ENCODE peak calls at places on chromosome 1, in ten cellular contexts. H is mucosa of gallbladder, Q is neural crest cell, C is heart left ventricle, V is anterior cingulate cortex, P is NCI-H345, M is HTR-8/SVneo, G is cardiac muscle cell, Y is Daoy, O is GM13977. F is an unnamed sample.

GRCh38 chr1:48202030-48202752 is 20.3 kb upstream of the SLC5A9 start:
- DNase-seq in H (peak), Q (peak), C (peak), V (peak), P (peak), M (no peak), G (peak), Y (peak), O (peak), F (peak)

GRCh38 chr1:182193908-182194550 is 132.5 kb upstream of the ZNF648 start:
- DNase-seq in H (peak), Q (no peak), C (peak), V (no peak), P (no peak), M (no peak), G (no peak), Y (no peak), O (no peak), F (no peak)

GRCh38 chr1:94411217-94411616 is 7.0 kb upstream of the ABCD3 start:
- DNase-seq in H (no peak), Q (no peak), C (no peak), V (no peak), P (no peak), M (no peak), G (no peak), Y (no peak), O (no peak), F (no peak)

GRCh38 chr1:245094092-245094491 is 60.7 kb upstream of the KIF26B start:
- DNase-seq in H (no peak), Q (no peak), C (no peak), V (no peak), P (no peak), M (no peak), G (no peak), Y (no peak), O (no peak), F (no peak)

GRCh38 chr1:50968884-50969610 is 998 bp upstream of the CDKN2C start:
- DNase-seq in H (peak), Q (peak), C (peak), V (peak), P (peak), M (no peak), G (peak), Y (peak), O (peak), F (peak)

GRCh38 chr1:169072945-169073725 is 33.4 kb upstream of the ATP1B1 start:
- DNase-seq in H (no peak), Q (no peak), C (no peak), V (no peak), P (peak), M (no peak), G (no peak), Y (no peak), O (no peak), F (no peak)

GRCh38 chr1:221708987-221709386 is 32.9 kb downstream of the DUSP10 start:
- DNase-seq in H (peak), Q (no peak), C (peak), V (peak), P (peak), M (no peak), G (no peak), Y (peak), O (peak), F (no peak)

GRCh38 chr1:3940081-3940755 is 40.1 kb upstream of the C1orf174 start:
- DNase-seq in H (no peak), Q (no peak), C (no peak), V (no peak), P (no peak), M (no peak), G (no peak), Y (no peak), O (no peak), F (no peak)

GRCh38 chr1:44725309-44725698 is 5.7 kb downstream of the RNU5D-1 start:
- DNase-seq in H (no peak), Q (no peak), C (no peak), V (no peak), P (no peak), M (no peak), G (no peak), Y (no peak), O (no peak), F (peak)

GRCh38 chr1:11537854-11538591 is 59.1 kb downstream of the DISP3 start:
- DNase-seq in H (no peak), Q (no peak), C (no peak), V (no peak), P (no peak), M (no peak), G (no peak), Y (no peak), O (no peak), F (no peak)